ENCODE peak calls at places on chromosomes 4 and X, in ten cellular contexts. I is fibroblast of the aortic adventitia, P is GM12865, U is WTC11, X is nephron progenitor cell, S is glutamatergic neuron, D is MCF 10A, C is heart right ventricle, Q is HCT116, O is A549. E is an unnamed sample.

GRCh38 chrX:19846995-19847790 is 40.2 kb downstream of the SH3KBP1 start:
- DNase-seq in P (peak), S (no peak), C (no peak), X (no peak), O (peak), Q (no peak), U (no peak), I (peak), D (peak), E (peak)

GRCh38 chr4:33160126-33160525 is 2440.0 kb downstream of the PCDH7 start:
- DNase-seq in I (peak), D (peak), S (no peak), U (peak), O (no peak), Q (peak), P (no peak), X (no peak), C (no peak), E (peak)

GRCh38 chr4:72971572-72971971 is 97.9 kb downstream of the COX18 start:
- DNase-seq in X (no peak), U (no peak), I (peak), O (no peak), S (no peak), C (no peak), Q (no peak), D (peak), P (no peak), E (peak)

GRCh38 chr4:14841801-14842748 is 160.2 kb upstream of the CPEB2 start:
- DNase-seq in U (no peak), Q (no peak), D (peak), X (no peak), O (peak), P (no peak), S (no peak), I (peak), C (peak), E (peak)

GRCh38 chr4:17823871-17824669 is 13.3 kb downstream of the NCAPG start:
- DNase-seq in O (no peak), U (no peak), C (no peak), P (no peak), S (no peak), I (no peak), Q (no peak), X (no peak), D (no peak), E (no peak)

GRCh38 chr4:24256547-24256946 is 327.8 kb downstream of the DHX15 start:
- DNase-seq in C (no peak), D (no peak), S (no peak), I (no peak), Q (no peak), X (no peak), U (no peak), O (no peak), P (no peak), E (no peak)

GRCh38 chr4:56689231-56689630 is 8.1 kb upstream of the HOPX start:
- DNase-seq in X (no peak), C (no peak), U (no peak), P (no peak), D (no peak), O (no peak), S (no peak), Q (no peak), I (no peak), E (no peak)

GRCh38 chr4:1166509-1167243 is 5.7 kb downstream of the SPON2 start:
- DNase-seq in U (no peak), C (no peak), I (no peak), X (no peak), P (no peak), S (no peak), D (no peak), Q (no peak), O (no peak), E (no peak)

GRCh38 chr4:152970102-152970820 is 34.1 kb downstream of the FHDC1 start:
- DNase-seq in I (peak), S (no peak), C (no peak), P (no peak), Q (no peak), U (no peak), D (peak), O (no peak), X (no peak), E (no peak)

GRCh38 chrX:53685711-53686110 is 808 bp downstream of the HUWE1 start:
- DNase-seq in I (no peak), Q (no peak), U (no peak), X (no peak), S (no peak), P (peak), D (no peak), O (no peak), C (no peak), E (no peak)

GRCh38 chr4:140152760-140153418 is 1.1 kb downstream of the MAML3 start:
- DNase-seq in S (peak), I (peak), X (peak), P (no peak), C (peak), D (peak), U (peak), Q (no peak), O (no peak), E (peak)

GRCh38 chr4:2411786-2412510 is 6.5 kb downstream of the ZFYVE28 start:
- DNase-seq in Q (no peak), X (no peak), C (no peak), O (no peak), S (no peak), I (no peak), U (peak), D (no peak), P (peak), E (no peak)

GRCh38 chr4:1576200-1576960 is 107.7 kb downstream of the FAM53A start:
- DNase-seq in S (peak), C (no peak), D (no peak), I (no peak), P (no peak), Q (no peak), X (no peak), O (no peak), U (no peak), E (no peak)

GRCh38 chr4:138217567-138217966 is 24.6 kb downstream of the SLC7A11 start:
- DNase-seq in P (no peak), O (no peak), C (no peak), I (no peak), S (peak), X (no peak), D (no peak), U (no peak), Q (no peak), E (no peak)

GRCh38 chr4:149555146-149555545 is 260.5 kb downstream of the IQCM start:
- DNase-seq in S (no peak), O (no peak), D (peak), X (no peak), I (no peak), U (no peak), C (no peak), P (no peak), Q (no peak), E (peak)

GRCh38 chrX:23931149-23931604 is 23.4 kb downstream of the CXorf58 start:
- DNase-seq in I (no peak), P (no peak), C (no peak), S (no peak), X (no peak), D (no peak), Q (no peak), U (no peak), O (no peak), E (no peak)

GRCh38 chr4:38612996-38613395 is 51.0 kb upstream of the KLF3 start:
- DNase-seq in O (no peak), C (no peak), I (peak), S (no peak), X (no peak), D (peak), U (no peak), P (no peak), Q (no peak), E (no peak)

GRCh38 chr4:17027495-17027894 is 129.1 kb upstream of the LDB2 start:
- DNase-seq in O (no peak), X (no peak), P (no peak), Q (peak), U (no peak), S (no peak), D (peak), C (no peak), I (peak), E (peak)

GRCh38 chr4:2832981-2833670 is 10.5 kb upstream of the ADD1 start:
- DNase-seq in Q (no peak), P (no peak), X (no peak), S (no peak), U (no peak), O (no peak), C (no peak), D (no peak), I (no peak), E (no peak)

GRCh38 chr4:94577136-94577535 is 125.4 kb downstream of the PDLIM5 start:
- DNase-seq in U (peak), D (peak), Q (no peak), S (peak), I (peak), O (no peak), X (peak), P (no peak), C (peak), E (peak)

GRCh38 chr4:128907966-128908365 is 98.5 kb downstream of the JADE1 start:
- DNase-seq in O (no peak), U (no peak), Q (no peak), S (no peak), X (no peak), P (no peak), D (no peak), C (no peak), I (no peak), E (no peak)

GRCh38 chr4:68416591-68416990 is 30.7 kb upstream of the TMPRSS11E start:
- DNase-seq in I (no peak), O (no peak), P (no peak), U (no peak), Q (no peak), D (peak), C (no peak), S (no peak), X (no peak), E (no peak)

GRCh38 chrX:154653048-154653401 is 354 bp downstream of the CTAG2 start:
- DNase-seq in Q (no peak), O (no peak), I (no peak), U (no peak), S (no peak), X (no peak), D (no peak), C (no peak), P (no peak), E (no peak)

GRCh38 chr4:7187691-7188090 is 4.6 kb upstream of the SORCS2 start:
- DNase-seq in I (no peak), Q (no peak), O (no peak), S (no peak), C (no peak), U (no peak), D (no peak), X (no peak), P (no peak), E (no peak)

GRCh38 chr4:20433101-20433705 is 181.5 kb downstream of the SLIT2 start:
- DNase-seq in O (no peak), Q (no peak), I (no peak), U (no peak), D (no peak), X (no peak), S (no peak), P (no peak), C (no peak), E (no peak)

GRCh38 chrX:29215251-29215650 is 628.0 kb downstream of the IL1RAPL1 start:
- DNase-seq in Q (no peak), D (no peak), P (no peak), C (no peak), O (no peak), X (no peak), I (peak), S (no peak), U (no peak), E (no peak)

GRCh38 chrX:100731441-100732281 is at the start of gene SYTL4:
- DNase-seq in S (peak), C (peak), U (peak), X (peak), Q (peak), O (peak), D (peak), I (no peak), P (no peak), E (no peak)

GRCh38 chrX:9663216-9663615 is 102.4 kb downstream of the GPR143 start:
- DNase-seq in P (peak), S (no peak), X (no peak), O (no peak), C (no peak), Q (no peak), D (no peak), I (no peak), U (no peak), E (no peak)

DNA sequence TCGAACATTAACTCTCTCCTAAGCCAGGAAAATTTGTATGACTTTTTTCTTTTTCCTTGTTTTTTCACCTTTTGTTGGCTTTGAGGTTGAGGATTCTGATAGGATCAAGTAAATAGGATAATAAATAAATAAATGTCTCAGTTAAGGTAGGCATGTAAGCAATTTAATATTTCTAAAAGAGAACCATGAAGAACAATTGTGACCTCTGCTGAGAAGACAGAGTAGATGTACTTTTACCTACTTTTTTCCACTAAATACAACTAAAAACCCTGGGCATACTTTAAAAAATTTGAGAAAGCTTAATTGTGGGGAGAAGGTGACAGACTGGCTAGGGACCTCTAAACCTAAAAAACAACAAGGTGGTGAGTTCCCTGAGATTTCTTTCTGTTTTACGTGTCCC is 31.6 kb upstream of the CLNK start:
- DNase-seq in D (no peak), Q (no peak), O (no peak), I (no peak), C (no peak), S (no peak), P (no peak), U (no peak), X (no peak), E (no peak)
- TF ChIP-seq CTCF in D (no peak), Q (no peak), O (no peak), I (no peak), C (no peak), S (no peak), P (no peak), U (no peak), X (no peak), E (peak)

GRCh38 chrX:2875798-2876399 is 47.2 kb downstream of the GYG2 start:
- DNase-seq in O (no peak), P (peak), S (no peak), U (no peak), X (no peak), D (peak), Q (no peak), I (peak), C (no peak), E (no peak)
- TF ChIP-seq CTCF in O (peak), P (peak), S (no peak), U (peak), X (peak), D (peak), Q (peak), I (peak), C (no peak), E (peak)

DNA sequence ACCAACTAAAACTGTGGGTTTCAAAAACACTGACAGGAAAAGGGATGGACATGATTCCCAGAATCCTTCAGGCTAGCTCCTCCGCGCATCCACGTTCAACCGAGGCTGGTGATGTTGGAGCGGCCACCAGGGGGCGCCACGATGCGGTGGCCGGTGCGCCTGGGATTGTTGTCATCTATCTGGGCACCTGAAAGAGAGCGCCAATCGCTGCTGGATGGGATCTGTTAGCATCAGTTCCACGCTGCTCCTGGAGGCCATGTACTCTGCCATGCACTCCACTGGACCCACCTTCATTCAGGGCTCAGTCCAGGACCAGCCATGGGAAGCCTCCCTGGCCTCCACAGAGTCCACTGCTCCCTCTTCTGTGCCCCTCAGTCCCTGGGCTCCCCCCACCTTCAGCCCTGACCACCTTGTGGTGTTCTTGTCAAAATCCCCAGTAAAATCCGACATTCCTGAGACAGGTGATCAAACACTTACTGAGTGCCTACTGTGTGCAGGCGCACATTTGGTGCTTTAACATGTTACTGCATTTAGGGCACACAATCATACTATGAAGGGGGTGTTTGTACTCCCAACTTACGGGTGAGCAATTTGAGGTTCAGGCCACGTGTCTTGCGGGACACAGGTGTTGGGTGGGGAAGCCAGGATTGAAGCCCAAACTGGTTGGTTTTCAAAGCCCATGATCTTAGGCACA is 71.1 kb downstream of the CRMP1 start:
- DNase-seq in U (peak), I (no peak), D (no peak), P (no peak), O (peak), Q (peak), X (peak), S (peak), C (no peak), E (no peak)
- TF ChIP-seq CTCF in U (peak), I (peak), D (peak), P (peak), O (peak), Q (peak), X (peak), S (peak), C (peak), E (peak)

GRCh38 chr4:123398151-123398802 is 1.7 kb downstream of the SPRY1 start:
- DNase-seq in Q (peak), C (peak), O (peak), S (peak), I (peak), D (peak), P (peak), X (peak), U (peak), E (peak)
- TF ChIP-seq CTCF in Q (peak), C (peak), O (peak), S (peak), I (peak), D (peak), P (peak), X (peak), U (peak), E (peak)

GRCh38 chrX:7074135-7074907 is 73.2 kb upstream of the STS start:
- DNase-seq in Q (no peak), I (peak), C (no peak), O (no peak), U (no peak), S (no peak), P (no peak), D (no peak), X (no peak), E (no peak)
- TF ChIP-seq CTCF in Q (no peak), I (peak), C (no peak), O (no peak), U (no peak), S (no peak), P (no peak), D (no peak), X (no peak), E (peak)

DNA sequence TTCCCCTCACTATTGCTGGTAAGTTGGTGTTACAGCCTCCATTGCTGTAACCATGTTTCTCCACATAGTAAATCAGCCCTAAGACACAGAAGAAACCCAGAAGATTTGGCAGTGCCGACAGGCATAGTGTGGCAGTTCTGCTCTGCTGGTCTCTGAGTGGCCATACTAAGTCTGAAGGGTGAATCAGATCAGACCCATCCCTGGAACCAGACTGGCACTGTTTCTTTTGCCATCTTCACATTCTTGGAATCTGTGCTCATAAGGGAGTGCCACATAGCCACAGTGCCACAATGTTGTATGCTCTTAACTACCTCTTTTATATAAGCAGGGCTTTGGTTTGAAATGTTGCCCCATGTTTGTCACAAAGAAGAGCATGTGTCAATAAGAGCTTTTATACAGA is 128.3 kb downstream of the CBR4 start:
- DNase-seq in O (no peak), C (no peak), U (no peak), D (no peak), P (no peak), X (no peak), S (no peak), I (no peak), Q (no peak), E (no peak)
- TF ChIP-seq CTCF in O (no peak), C (no peak), U (no peak), D (no peak), P (no peak), X (no peak), S (no peak), I (no peak), Q (no peak), E (no peak)

GRCh38 chrX:148552775-148553174 is 52.4 kb downstream of the AFF2 start:
- DNase-seq in D (no peak), C (no peak), X (no peak), I (no peak), U (no peak), Q (no peak), O (peak), S (no peak), P (peak), E (no peak)
- TF ChIP-seq CTCF in D (peak), C (peak), X (peak), I (peak), U (no peak), Q (no peak), O (no peak), S (peak), P (peak), E (peak)

DNA sequence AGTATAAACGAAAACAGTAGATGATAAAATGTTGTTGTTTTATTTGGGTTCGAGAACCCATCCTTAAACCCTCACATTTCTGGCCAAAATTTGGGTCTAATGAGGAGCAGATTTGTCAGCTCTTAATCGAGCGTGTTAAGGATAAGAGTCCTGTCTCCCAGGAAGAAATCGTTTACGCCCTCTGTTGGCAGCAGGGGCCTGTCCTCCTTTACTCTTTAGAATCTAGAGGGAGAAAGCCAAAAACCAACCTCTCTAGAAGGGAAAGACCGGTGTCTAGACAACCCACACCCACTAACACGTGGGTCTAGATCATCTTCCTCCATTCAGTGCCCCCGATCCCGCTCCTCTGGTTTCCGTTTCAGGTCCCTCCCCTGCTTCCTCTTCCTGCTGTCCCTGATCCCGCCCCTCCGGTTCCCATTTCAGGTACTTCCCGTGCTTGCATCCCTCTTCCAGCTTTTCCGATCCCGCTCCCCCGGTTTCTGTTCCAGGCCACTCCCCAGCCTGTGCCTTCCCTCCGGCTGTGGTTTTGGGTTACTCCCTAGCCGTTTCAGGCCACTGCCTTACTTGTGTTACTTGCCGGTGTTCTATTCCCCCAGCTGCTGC is 339.1 kb downstream of the PAPSS1 start:
- DNase-seq in C (no peak), P (no peak), X (no peak), O (no peak), I (no peak), S (no peak), U (peak), Q (no peak), D (no peak), E (no peak)
- TF ChIP-seq CTCF in C (no peak), P (no peak), X (no peak), O (no peak), I (no peak), S (no peak), U (no peak), Q (peak), D (no peak), E (peak)